ENCODE peak calls at places on chromosomes 13 and 19, in ten cellular contexts. E is ascending aorta, K is uterus, C is SJSA1, P is left ventricle myocardium inferior, X is IMR-90, Z is lower lobe of right lung, S is psoas muscle, J is cardiac muscle cell, M is mammary epithelial cell. F is an unnamed sample.
A peak's percentile ranks its signal among the peaks of the same experiment; 100 is the strongest.

GRCh38 chr13:45932172-45932571 is 80.6 kb upstream of the SIAH3 start:
- DNase-seq in J (no peak), Z (no peak), K (no peak), M (no peak), X (no peak), P (no peak), S (no peak), C (no peak), E (no peak), F (no peak)

GRCh38 chr13:45269204-45269603 is 68.4 kb upstream of the KCTD4 start:
- DNase-seq in P (no peak), S (no peak), E (no peak), J (peak; percentile 55), C (no peak), Z (no peak), X (peak; percentile 20), M (peak; percentile 34), K (no peak), F (no peak)

GRCh38 chr13:94382520-94382919 is 97.0 kb downstream of the DCT start:
- DNase-seq in E (no peak), J (no peak), Z (no peak), P (no peak), C (no peak), X (no peak), S (no peak), M (no peak), K (no peak), F (no peak)

GRCh38 chr13:20388184-20388583 is 137.5 kb downstream of the CRYL1 start:
- DNase-seq in Z (no peak), X (no peak), P (no peak), S (no peak), C (no peak), M (no peak), E (no peak), J (no peak), K (no peak), F (no peak)

GRCh38 chr19:33143897-33144405 is 12.0 kb downstream of the WDR88 start:
- DNase-seq in E (no peak), K (peak; percentile 50), P (peak; percentile 49), Z (peak; percentile 72), S (peak; percentile 64), C (peak; percentile 54), M (peak; percentile 25), J (peak; percentile 68), X (peak; percentile 42), F (peak; percentile 84)

GRCh38 chr19:36106991-36107390 is 4.0 kb upstream of the OVOL3 start:
- DNase-seq in X (no peak), E (no peak), P (no peak), K (no peak), J (no peak), M (no peak), C (no peak), Z (no peak), S (no peak), F (no peak)

GRCh38 chr13:78689011-78689410 is 30.1 kb upstream of the OBI1 start:
- DNase-seq in Z (no peak), S (no peak), K (no peak), M (no peak), C (no peak), P (no peak), X (no peak), E (no peak), J (peak; percentile 24), F (no peak)

GRCh38 chr13:93224545-93224944 is 2.1 kb upstream of the GPC6 start:
- DNase-seq in K (no peak), C (peak; percentile 63), X (peak; percentile 39), S (no peak), M (no peak), E (no peak), P (no peak), J (peak; percentile 77), Z (no peak), F (no peak)

GRCh38 chr13:30446122-30446500 is 19.6 kb downstream of the HMGB1 start:
- DNase-seq in K (no peak), M (no peak), C (peak; percentile 19), Z (no peak), S (no peak), X (no peak), P (no peak), J (no peak), E (no peak), F (no peak)

GRCh38 chr13:30441304-30441703 is 19.0 kb downstream of the UBE2L5 start:
- DNase-seq in S (no peak), X (peak; percentile 19), C (no peak), K (no peak), E (no peak), P (no peak), J (no peak), M (no peak), Z (no peak), F (no peak)

GRCh38 chr13:30442854-30443379 is 20.6 kb downstream of the UBE2L5 start:
- DNase-seq in J (no peak), C (no peak), X (no peak), P (no peak), M (no peak), E (no peak), S (no peak), K (no peak), Z (no peak), F (no peak)

GRCh38 chr13:30448441-30448840 is 17.3 kb downstream of the HMGB1 start:
- DNase-seq in P (no peak), Z (no peak), M (no peak), K (no peak), C (no peak), S (no peak), X (no peak), J (no peak), E (no peak), F (no peak)

GRCh38 chr13:30443957-30444404 is 21.7 kb downstream of the UBE2L5 start:
- DNase-seq in X (no peak), M (no peak), C (no peak), S (no peak), K (no peak), J (no peak), P (no peak), Z (no peak), E (no peak), F (no peak)
- H3K4me3 ChIP-seq in X (no peak overlapping the region), M (no peak overlapping the region), C (no peak overlapping the region), S (no peak overlapping the region), K (no peak overlapping the region), J (no peak overlapping the region), P (no peak overlapping the region), Z (no peak overlapping the region), E (no peak overlapping the region), F (no peak overlapping the region)

DNA sequence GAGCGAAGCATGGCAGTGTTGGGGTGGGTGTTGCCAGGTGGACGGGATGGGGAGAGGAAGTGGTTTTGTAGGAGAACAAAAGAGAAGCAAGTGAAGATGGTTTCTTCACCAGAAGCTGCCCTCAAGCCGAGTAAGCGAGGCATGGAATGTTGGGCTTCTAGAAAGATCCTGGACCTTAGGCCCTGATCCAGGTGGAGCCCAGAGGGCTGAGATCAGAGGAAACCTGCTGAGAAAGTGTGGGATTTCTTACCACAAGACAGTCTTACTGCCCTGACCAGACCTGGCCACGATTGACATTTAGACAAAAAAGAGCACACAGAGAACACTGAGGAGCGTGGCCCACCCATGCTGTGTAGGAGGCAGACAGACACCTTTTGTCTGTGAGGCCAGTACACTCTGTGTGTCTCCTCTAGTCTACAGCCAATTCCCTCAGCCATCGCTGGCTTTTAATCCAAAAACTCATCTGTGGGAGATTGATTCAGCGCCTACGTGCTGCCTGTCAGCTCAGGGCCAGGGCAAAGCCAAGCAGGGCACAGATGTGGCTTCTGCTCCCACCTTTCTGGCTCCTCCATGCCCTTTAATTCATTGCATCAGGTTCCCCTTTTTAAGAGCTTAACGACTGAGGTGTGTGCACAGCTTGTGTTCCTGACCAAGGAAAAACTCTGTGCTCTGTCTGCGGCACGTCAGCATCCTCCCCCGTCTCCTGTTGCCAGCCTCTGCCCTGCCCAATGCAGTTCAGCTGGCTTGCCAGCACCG is 123.3 kb downstream of the AKAP11 start:
- DNase-seq in J (no peak), S (no peak), X (no peak), Z (no peak), P (no peak), E (no peak), K (no peak), M (no peak), C (no peak), F (no peak)
- H3K4me1 ChIP-seq in J (peaks cover 3% of the 10 kb centered on the region), S (no peaks in the 10 kb centered on the region), X (no peaks in the 10 kb centered on the region), Z (peaks cover 20% of the 10 kb centered on the region), P (no peaks in the 10 kb centered on the region), E (no peaks in the 10 kb centered on the region), K (no peaks in the 10 kb centered on the region), M (peaks cover 27% of the 10 kb centered on the region), C (peaks cover 16% of the 10 kb centered on the region), F (no peaks in the 10 kb centered on the region)

GRCh38 chr13:51605698-51606097 is 21.4 kb downstream of the WDFY2 start:
- DNase-seq in C (no peak), P (no peak), K (no peak), E (no peak), M (no peak), J (no peak), X (no peak), S (no peak), Z (no peak), F (no peak)
- H3K27ac ChIP-seq in C (no peak overlapping the region), P (no peak overlapping the region), K (no peak overlapping the region), E (no peak overlapping the region), M (no peak overlapping the region), J (no peak overlapping the region), X (no peak overlapping the region), S (no peak overlapping the region), Z (no peak overlapping the region), F (peak overlapping the region; percentile 16)

GRCh38 chr19:17831419-17831888 is 10.1 kb upstream of the INSL3 start:
- DNase-seq in M (no peak), S (no peak), P (no peak), X (no peak), C (no peak), Z (no peak), E (no peak), J (no peak), K (no peak), F (no peak)

GRCh38 chr19:17829855-17830566 is 8.7 kb upstream of the INSL3 start:
- DNase-seq in E (no peak), J (peak; percentile 31), K (no peak), S (no peak), P (no peak), M (no peak), Z (no peak), C (no peak), X (peak; percentile 8), F (peak; percentile 73)

GRCh38 chr19:17834350-17835181 is 13.2 kb downstream of the JAK3 start:
- DNase-seq in C (no peak), S (no peak), X (no peak), M (no peak), E (no peak), Z (no peak), J (no peak), P (no peak), K (no peak), F (no peak)

GRCh38 chr19:17832443-17833208 is 11.3 kb upstream of the INSL3 start:
- DNase-seq in Z (no peak), M (no peak), P (no peak), J (no peak), E (no peak), K (no peak), S (no peak), X (no peak), C (no peak), F (no peak)

DNA sequence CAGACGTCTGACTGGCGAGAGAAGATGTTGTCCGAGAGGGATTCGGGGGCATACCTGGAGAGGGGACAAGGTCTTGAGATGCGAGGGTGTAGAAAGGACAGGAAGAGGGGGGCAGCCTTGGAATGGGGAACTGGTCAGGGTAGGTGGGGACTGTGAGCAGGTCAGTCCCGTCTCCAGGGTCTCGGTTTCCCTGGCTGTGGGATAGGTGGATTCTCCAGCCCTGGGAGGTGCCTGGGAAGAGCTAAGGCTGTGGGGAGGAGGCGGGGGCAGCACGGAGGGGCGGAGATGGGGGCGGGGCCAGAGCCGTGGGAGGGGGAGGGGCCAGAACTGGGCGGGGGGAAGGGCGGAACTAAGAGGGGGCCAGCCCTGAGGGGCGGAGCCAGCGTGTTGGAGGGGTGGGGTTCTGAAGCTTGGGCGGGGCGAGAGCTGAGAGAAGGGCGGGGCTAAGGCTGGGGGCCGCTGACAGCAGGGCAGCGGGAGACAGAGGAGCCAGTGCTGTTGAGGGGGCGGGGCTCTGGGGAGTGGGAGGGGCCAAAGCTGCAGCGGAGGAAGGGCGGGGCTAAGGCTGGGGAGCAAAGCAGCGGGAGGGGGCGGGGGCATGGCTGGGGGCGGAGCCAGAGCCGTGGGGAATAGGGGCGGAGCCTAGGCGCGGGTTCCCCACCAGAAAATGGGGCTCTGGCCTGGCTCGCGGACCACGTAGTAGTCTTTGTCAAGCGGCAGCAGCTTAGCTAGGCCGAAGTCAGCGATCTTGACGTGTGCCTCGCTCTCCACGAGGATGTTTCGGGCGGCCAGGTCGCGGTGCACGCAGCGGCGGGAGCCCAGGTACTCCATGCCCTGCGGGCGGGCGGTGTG is 9.5 kb upstream of the INSL3 start:
- DNase-seq in Z (peak; percentile 56), C (no peak), J (peak; percentile 67), M (no peak), S (peak; percentile 42), E (no peak), X (peak; percentile 67), K (peak; percentile 55), P (no peak), F (peak; percentile 89)
- H3K4me3 ChIP-seq in Z (peak overlapping the region; percentile 19), C (no peak overlapping the region), J (peak overlapping the region; percentile 15), M (no peak overlapping the region), S (peak overlapping the region; percentile 15), E (peak overlapping the region; percentile 32), X (no peak overlapping the region), K (no peak overlapping the region), P (peak overlapping the region; percentile 34), F (peak overlapping the region; percentile 21)